ENCODE peak calls at places on chromosomes 12 and 14, in five cellular contexts. One of them, this sample, is unnamed.

GRCh38 chr12:118059645-118060275 is 1.2 kb downstream of the WSB2 start:
- DNase-seq in esophagus muscularis mucosa: no peak
- DNase-seq in sigmoid colon: no peak
- DNase-seq in GM12878: no peak
- DNase-seq in suprapubic skin: no peak
- DNase-seq in this sample: no peak

GRCh38 chr14:78519863-78520262 is 349.7 kb downstream of the NRXN3 start:
- DNase-seq in GM12878: no peak
- DNase-seq in suprapubic skin: no peak
- DNase-seq in esophagus muscularis mucosa: peak
- DNase-seq in sigmoid colon: no peak
- DNase-seq in this sample: no peak

GRCh38 chr12:65106948-65107347 is 14.2 kb downstream of the WIF1 start:
- DNase-seq in esophagus muscularis mucosa: no peak
- DNase-seq in GM12878: no peak
- DNase-seq in sigmoid colon: no peak
- DNase-seq in suprapubic skin: no peak
- DNase-seq in this sample: no peak

GRCh38 chr12:10540776-10541205 is 35.1 kb downstream of the EIF2S3B start:
- DNase-seq in esophagus muscularis mucosa: no peak
- DNase-seq in suprapubic skin: no peak
- DNase-seq in GM12878: peak
- DNase-seq in sigmoid colon: no peak
- DNase-seq in this sample: no peak

GRCh38 chr12:46370792-46371717 is 1.5 kb downstream of the SLC38A2 start:
- DNase-seq in GM12878: no peak
- DNase-seq in suprapubic skin: peak
- DNase-seq in esophagus muscularis mucosa: no peak
- DNase-seq in sigmoid colon: peak
- DNase-seq in this sample: peak

GRCh38 chr12:42798811-42799438 is 209.4 kb upstream of the PRICKLE1 start:
- DNase-seq in suprapubic skin: no peak
- DNase-seq in GM12878: no peak
- DNase-seq in esophagus muscularis mucosa: no peak
- DNase-seq in sigmoid colon: no peak
- DNase-seq in this sample: no peak

GRCh38 chr12:15356831-15357456 is 34.6 kb downstream of the PTPRO start:
- DNase-seq in GM12878: no peak
- DNase-seq in esophagus muscularis mucosa: no peak
- DNase-seq in sigmoid colon: no peak
- DNase-seq in suprapubic skin: no peak
- DNase-seq in this sample: no peak

GRCh38 chr14:76083796-76084195 is 67.9 kb upstream of the GPATCH2L start:
- DNase-seq in esophagus muscularis mucosa: no peak
- DNase-seq in GM12878: no peak
- DNase-seq in suprapubic skin: no peak
- DNase-seq in sigmoid colon: no peak
- DNase-seq in this sample: no peak

GRCh38 chr12:62466018-62466595 is 519 bp upstream of the MON2 start:
- DNase-seq in sigmoid colon: peak
- DNase-seq in GM12878: no peak
- DNase-seq in suprapubic skin: no peak
- DNase-seq in esophagus muscularis mucosa: no peak
- DNase-seq in this sample: peak

GRCh38 chr14:73432124-73432523 is 26.2 kb downstream of the NUMB start:
- DNase-seq in sigmoid colon: no peak
- DNase-seq in GM12878: no peak
- DNase-seq in suprapubic skin: no peak
- DNase-seq in esophagus muscularis mucosa: no peak
- DNase-seq in this sample: no peak

GRCh38 chr12:82027612-82028011 is 268.5 kb upstream of the PPFIA2 start:
- DNase-seq in esophagus muscularis mucosa: no peak
- DNase-seq in GM12878: no peak
- DNase-seq in suprapubic skin: no peak
- DNase-seq in sigmoid colon: no peak
- DNase-seq in this sample: no peak

GRCh38 chr14:103091041-103091882 is 3.3 kb upstream of the EXOC3L4 start:
- DNase-seq in GM12878: no peak
- DNase-seq in suprapubic skin: no peak
- DNase-seq in sigmoid colon: no peak
- DNase-seq in esophagus muscularis mucosa: no peak
- DNase-seq in this sample: peak

GRCh38 chr14:35534130-35534883 is at the start of gene INSM2:
- DNase-seq in suprapubic skin: no peak
- DNase-seq in GM12878: no peak
- DNase-seq in sigmoid colon: no peak
- DNase-seq in esophagus muscularis mucosa: no peak
- DNase-seq in this sample: no peak

GRCh38 chr12:50160643-50161042 is 6.5 kb downstream of the CERS5 start:
- DNase-seq in esophagus muscularis mucosa: no peak
- DNase-seq in GM12878: no peak
- DNase-seq in suprapubic skin: no peak
- DNase-seq in sigmoid colon: no peak
- DNase-seq in this sample: no peak

GRCh38 chr12:87690236-87690810 is 338.9 kb downstream of the C12orf50 start:
- DNase-seq in esophagus muscularis mucosa: no peak
- DNase-seq in suprapubic skin: no peak
- DNase-seq in sigmoid colon: no peak
- DNase-seq in GM12878: no peak
- DNase-seq in this sample: no peak

GRCh38 chr12:131756441-131756840 is 45.6 kb downstream of the SFSWAP start:
- DNase-seq in esophagus muscularis mucosa: no peak
- DNase-seq in sigmoid colon: no peak
- DNase-seq in GM12878: no peak
- DNase-seq in suprapubic skin: no peak
- DNase-seq in this sample: no peak

GRCh38 chr12:49644620-49644994 is 21.2 kb downstream of the PRPF40B start:
- DNase-seq in esophagus muscularis mucosa: peak
- DNase-seq in suprapubic skin: no peak
- DNase-seq in sigmoid colon: peak
- DNase-seq in GM12878: peak
- DNase-seq in this sample: peak

GRCh38 chr12:79886917-79887519 is 47.9 kb downstream of the PPP1R12A start:
- DNase-seq in sigmoid colon: no peak
- DNase-seq in GM12878: peak
- DNase-seq in suprapubic skin: no peak
- DNase-seq in esophagus muscularis mucosa: no peak
- DNase-seq in this sample: no peak

GRCh38 chr14:60655898-60656754 is 6.8 kb upstream of the SIX1 start:
- DNase-seq in suprapubic skin: no peak
- DNase-seq in GM12878: no peak
- DNase-seq in sigmoid colon: no peak
- DNase-seq in esophagus muscularis mucosa: no peak
- DNase-seq in this sample: no peak

GRCh38 chr14:61512026-61512425 is 183.3 kb upstream of the HIF1A start:
- DNase-seq in esophagus muscularis mucosa: no peak
- DNase-seq in sigmoid colon: no peak
- DNase-seq in suprapubic skin: no peak
- DNase-seq in GM12878: no peak
- DNase-seq in this sample: no peak

GRCh38 chr12:44428825-44429224 is 447.3 kb downstream of the NELL2 start:
- DNase-seq in esophagus muscularis mucosa: no peak
- DNase-seq in sigmoid colon: no peak
- DNase-seq in suprapubic skin: no peak
- DNase-seq in GM12878: no peak
- DNase-seq in this sample: no peak

GRCh38 chr14:100903672-100904185 is at the start of gene RTL1:
- DNase-seq in sigmoid colon: peak
- DNase-seq in GM12878: no peak
- DNase-seq in suprapubic skin: peak
- DNase-seq in esophagus muscularis mucosa: peak
- DNase-seq in this sample: no peak

GRCh38 chr14:60647081-60647836 is 2.0 kb downstream of the SIX1 start:
- DNase-seq in esophagus muscularis mucosa: no peak
- DNase-seq in sigmoid colon: no peak
- DNase-seq in GM12878: no peak
- DNase-seq in suprapubic skin: no peak
- DNase-seq in this sample: no peak

DNA sequence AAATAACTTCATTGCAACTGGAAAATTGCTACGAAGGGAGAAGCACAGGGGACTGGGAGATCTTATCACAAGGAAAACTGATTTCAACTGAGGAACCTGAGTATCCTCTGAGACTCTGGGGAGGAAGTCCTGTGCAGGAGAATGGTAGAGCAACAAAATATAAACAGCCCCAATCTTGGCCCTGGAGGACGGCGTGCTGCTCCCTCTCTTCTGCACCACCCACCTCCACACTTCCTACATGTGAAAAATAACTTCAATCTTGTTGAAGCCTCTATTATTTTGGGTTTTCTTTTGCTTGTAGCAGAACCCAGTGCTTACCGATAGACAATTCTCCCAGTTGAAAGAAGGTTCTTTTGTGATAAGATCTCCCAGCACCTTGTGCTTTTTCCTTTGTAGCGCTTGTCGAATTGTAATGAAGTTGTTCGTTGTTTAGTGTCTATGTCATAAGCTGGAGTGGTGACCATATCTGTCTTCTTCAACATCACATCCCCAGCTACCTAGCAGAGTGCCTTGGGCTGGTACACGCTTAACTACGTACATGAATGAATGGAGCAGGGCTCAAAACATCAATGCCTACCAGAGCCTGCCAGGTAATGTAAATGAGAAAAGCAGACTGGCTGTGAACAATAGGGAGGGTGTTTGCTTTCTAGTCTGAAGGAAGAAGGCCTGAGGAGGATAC is 2.8 kb upstream of the CD4 start:
- DNase-seq in sigmoid colon: no peak
- DNase-seq in esophagus muscularis mucosa: no peak
- DNase-seq in suprapubic skin: no peak
- DNase-seq in GM12878: no peak
- DNase-seq in this sample: no peak
- TF ChIP-seq POLR2AphosphoS5 in sigmoid colon: no peak
- TF ChIP-seq POLR2AphosphoS5 in esophagus muscularis mucosa: no peak
- TF ChIP-seq POLR2AphosphoS5 in suprapubic skin: no peak
- TF ChIP-seq POLR2AphosphoS5 in GM12878: no peak
- TF ChIP-seq POLR2AphosphoS5 in this sample: no peak

GRCh38 chr12:28442101-28442500 is 251.8 kb downstream of the CCDC91 start:
- DNase-seq in suprapubic skin: no peak
- DNase-seq in GM12878: no peak
- DNase-seq in esophagus muscularis mucosa: no peak
- DNase-seq in sigmoid colon: no peak
- DNase-seq in this sample: no peak

GRCh38 chr12:28446031-28446430 is 255.8 kb downstream of the CCDC91 start:
- DNase-seq in sigmoid colon: no peak
- DNase-seq in GM12878: no peak
- DNase-seq in suprapubic skin: no peak
- DNase-seq in esophagus muscularis mucosa: no peak
- DNase-seq in this sample: no peak

GRCh38 chr12:28443337-28443736 is 253.1 kb downstream of the CCDC91 start:
- DNase-seq in suprapubic skin: no peak
- DNase-seq in GM12878: no peak
- DNase-seq in esophagus muscularis mucosa: no peak
- DNase-seq in sigmoid colon: no peak
- DNase-seq in this sample: no peak

DNA sequence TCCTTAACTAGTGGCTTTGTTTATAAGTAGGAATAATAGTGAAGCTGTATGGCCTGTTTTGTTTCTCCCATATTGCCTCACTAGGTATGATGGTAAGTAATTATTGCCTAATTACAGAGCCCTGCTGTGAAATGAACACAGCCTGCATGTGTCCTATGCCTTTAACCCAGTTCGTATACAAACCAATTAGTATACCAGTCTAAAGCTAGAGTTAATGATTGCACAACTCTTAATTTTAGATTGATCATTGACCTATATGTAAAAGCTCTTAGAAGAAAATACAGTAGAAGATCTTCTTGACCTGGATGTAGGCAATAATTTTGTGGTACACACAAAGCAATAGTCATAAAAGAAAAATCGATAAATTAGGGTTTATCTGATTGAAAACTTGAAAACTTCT is 250.0 kb downstream of the CCDC91 start:
- DNase-seq in esophagus muscularis mucosa: no peak
- DNase-seq in suprapubic skin: no peak
- DNase-seq in GM12878: no peak
- DNase-seq in sigmoid colon: no peak
- DNase-seq in this sample: no peak
- TF ChIP-seq EP300 in esophagus muscularis mucosa: no peak
- TF ChIP-seq EP300 in suprapubic skin: no peak
- TF ChIP-seq EP300 in GM12878: no peak
- TF ChIP-seq EP300 in sigmoid colon: no peak
- TF ChIP-seq EP300 in this sample: no peak

GRCh38 chr14:90381999-90382451 is 14.8 kb upstream of the CALM1 start:
- DNase-seq in GM12878: no peak
- DNase-seq in esophagus muscularis mucosa: no peak
- DNase-seq in suprapubic skin: peak
- DNase-seq in sigmoid colon: peak
- DNase-seq in this sample: peak

GRCh38 chr14:90383731-90384542 is 12.9 kb upstream of the CALM1 start:
- DNase-seq in esophagus muscularis mucosa: no peak
- DNase-seq in sigmoid colon: peak
- DNase-seq in GM12878: no peak
- DNase-seq in suprapubic skin: peak
- DNase-seq in this sample: peak

GRCh38 chr14:90383126-90383730 is 13.6 kb upstream of the CALM1 start:
- DNase-seq in GM12878: peak
- DNase-seq in sigmoid colon: peak
- DNase-seq in suprapubic skin: peak
- DNase-seq in esophagus muscularis mucosa: peak
- DNase-seq in this sample: peak

GRCh38 chr14:90382491-90383125 is 14.2 kb upstream of the CALM1 start:
- DNase-seq in GM12878: no peak
- DNase-seq in sigmoid colon: peak
- DNase-seq in suprapubic skin: peak
- DNase-seq in esophagus muscularis mucosa: peak
- DNase-seq in this sample: peak

DNA sequence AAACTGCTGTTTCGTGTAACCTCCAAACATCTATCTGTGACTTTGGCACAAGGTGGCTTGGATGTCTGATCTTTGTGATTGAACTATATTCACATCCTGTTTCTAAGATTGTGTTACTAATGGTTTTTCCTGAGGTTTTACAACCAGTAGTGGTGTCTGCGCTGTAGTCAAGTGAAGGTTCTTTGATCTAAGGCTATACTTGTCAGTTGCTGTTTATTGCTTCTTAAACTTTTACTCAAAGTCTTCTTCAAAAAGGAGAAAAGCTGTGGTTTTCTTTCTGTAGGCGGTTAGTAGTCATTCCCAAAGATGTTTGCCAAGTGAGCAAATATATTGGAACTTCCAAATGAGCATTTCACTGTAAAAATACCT is 12.3 kb upstream of the CALM1 start:
- DNase-seq in GM12878: no peak
- DNase-seq in suprapubic skin: no peak
- DNase-seq in esophagus muscularis mucosa: no peak
- DNase-seq in sigmoid colon: no peak
- DNase-seq in this sample: no peak
- H3K4me3 ChIP-seq in GM12878: no peak
- H3K4me3 ChIP-seq in suprapubic skin: no peak
- H3K4me3 ChIP-seq in esophagus muscularis mucosa: peak
- H3K4me3 ChIP-seq in sigmoid colon: peak
- H3K4me3 ChIP-seq in this sample: no peak

DNA sequence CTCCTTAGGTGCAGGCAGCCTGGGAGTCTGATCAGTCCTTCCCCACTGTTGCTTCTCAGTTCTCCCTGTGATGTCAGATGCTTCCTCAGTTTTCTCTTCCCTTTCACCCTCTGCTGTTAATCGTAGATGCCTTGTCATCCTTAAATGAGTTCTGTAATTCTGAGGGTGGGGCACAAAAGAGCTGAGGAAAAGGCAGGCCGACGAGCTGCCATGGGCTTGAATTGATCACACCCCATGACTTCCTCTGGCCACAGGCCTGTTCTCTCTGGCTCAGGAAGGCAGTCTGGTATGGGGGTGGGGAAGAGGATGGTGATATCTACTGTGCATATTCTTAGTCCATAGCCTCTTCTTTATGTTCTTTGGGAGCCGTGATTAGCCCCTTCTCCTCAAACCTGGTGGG is 5.2 kb upstream of the AP1G2 start:
- DNase-seq in esophagus muscularis mucosa: no peak
- DNase-seq in sigmoid colon: peak
- DNase-seq in GM12878: no peak
- DNase-seq in suprapubic skin: peak
- DNase-seq in this sample: no peak
- TF ChIP-seq POLR2AphosphoS5 in esophagus muscularis mucosa: peak
- TF ChIP-seq POLR2AphosphoS5 in sigmoid colon: no peak
- TF ChIP-seq POLR2AphosphoS5 in GM12878: no peak
- TF ChIP-seq POLR2AphosphoS5 in suprapubic skin: no peak
- TF ChIP-seq POLR2AphosphoS5 in this sample: no peak

This sample was measured in stomach.